ENCODE peak calls at places on chromosome X, in ten cellular contexts. R is activated CD4-positive, alpha-beta T cell treated with anti-CD3 and anti-CD28 coated beads, Interleukin-2, amount 50 U/mL, for 48 hours; I is midbrain; F is T-cell; G is fibroblast of pulmonary artery; E is WERI-Rb-1; B is bronchial epithelial cell; X is activated T-cell treated with anti-CD3 and anti-CD28 coated beads for 24 hours; Q is T follicular helper cell; Z is nucleus accumbens. N is an unnamed sample.

GRCh38 chrX:46967547-46967946 is 55.3 kb downstream of the JADE3 start:
- DNase-seq in B (no peak), Q (no peak), I (no peak), F (no peak), Z (no peak), X (no peak), R (peak; percentile 36), G (no peak), E (no peak), N (no peak)

GRCh38 chrX:146907391-146908240 is 93.1 kb upstream of the CXorf51A start:
- DNase-seq in X (no peak), E (no peak), G (no peak), Z (no peak), R (no peak), B (peak; percentile 1), F (no peak), Q (no peak), I (no peak), N (no peak)

GRCh38 chrX:39848243-39848642 is 249.5 kb downstream of the BCOR start:
- DNase-seq in Q (no peak), B (no peak), G (peak; percentile 55), E (no peak), X (no peak), I (no peak), R (no peak), Z (no peak), F (no peak), N (no peak)

GRCh38 chrX:1411331-1411730 is 19.4 kb upstream of the SLC25A6 start:
- DNase-seq in I (no peak), R (no peak), X (no peak), F (no peak), B (no peak), Q (no peak), G (no peak), Z (no peak), E (no peak), N (no peak)

GRCh38 chrX:49878834-49879655 is at the start of gene USP27X:
- DNase-seq in G (peak; percentile 88), Q (peak; percentile 74), R (peak; percentile 68), Z (peak; percentile 80), E (peak; percentile 77), X (peak; percentile 52), I (peak; percentile 82), F (peak; percentile 72), B (peak; percentile 77), N (peak; percentile 58)

GRCh38 chrX:100695991-100696390 is 35.9 kb downstream of the SYTL4 start:
- DNase-seq in Z (no peak), F (no peak), R (no peak), E (no peak), X (no peak), B (peak; percentile 77), G (no peak), Q (no peak), I (no peak), N (no peak)

GRCh38 chrX:96314974-96315373 is 369.7 kb upstream of the DIAPH2 start:
- DNase-seq in Z (no peak), R (no peak), F (no peak), B (peak; percentile 74), Q (no peak), X (no peak), G (peak; percentile 28), E (no peak), I (no peak), N (no peak)

GRCh38 chrX:83416273-83416672 is 91.8 kb upstream of the POU3F4 start:
- DNase-seq in B (peak; percentile 17), Z (no peak), G (no peak), I (no peak), E (no peak), F (no peak), X (no peak), Q (no peak), R (no peak), N (no peak)

GRCh38 chrX:37745354-37745753 is 34.5 kb upstream of the CYBB start:
- DNase-seq in I (peak; percentile 76), Q (peak; percentile 71), Z (peak; percentile 34), R (peak; percentile 78), G (peak; percentile 75), B (peak; percentile 45), X (peak; percentile 55), F (peak; percentile 55), E (peak; percentile 70), N (peak; percentile 68)

GRCh38 chrX:38117485-38117884 is 103.2 kb downstream of the SRPX start:
- DNase-seq in E (no peak), Q (no peak), F (no peak), R (no peak), G (peak; percentile 65), I (no peak), Z (no peak), X (no peak), B (no peak), N (no peak)

N was measured in stimulated activated CD4-positive, alpha-beta T cell treated with anti-CD3 and anti-CD28 coated beads, Interleukin-12 subunit alpha, Interleukin-12 subunit beta, amount 100 ng/mL, for 4 hours.